ENCODE peak calls at places on chromosomes 6 and 20, in six cellular contexts. One of them, this sample, is unnamed.

GRCh38 chr6:81381382-81381916 is 371.0 kb downstream of the TENT5A start:
- DNase-seq in HepG2: peak; percentile 50
- DNase-seq in K562: no peak
- DNase-seq in prostate gland: no peak
- DNase-seq in HL-60: no peak
- DNase-seq in SK-N-SH: no peak
- DNase-seq in this sample: no peak

GRCh38 chr6:152983637-152984386 is 971 bp upstream of the FBXO5 start:
- DNase-seq in HepG2: peak; percentile 60
- DNase-seq in K562: peak; percentile 93
- DNase-seq in prostate gland: peak; percentile 60
- DNase-seq in HL-60: peak; percentile 82
- DNase-seq in SK-N-SH: peak; percentile 19
- DNase-seq in this sample: peak; percentile 93

GRCh38 chr20:57281900-57282299 is 15.5 kb upstream of the BMP7 start:
- DNase-seq in HepG2: no peak
- DNase-seq in K562: no peak
- DNase-seq in prostate gland: no peak
- DNase-seq in HL-60: no peak
- DNase-seq in SK-N-SH: no peak
- DNase-seq in this sample: no peak

GRCh38 chr6:77462359-77463307 is 658 bp downstream of the HTR1B start:
- DNase-seq in HepG2: no peak
- DNase-seq in K562: no peak
- DNase-seq in prostate gland: no peak
- DNase-seq in HL-60: peak; percentile 3
- DNase-seq in SK-N-SH: no peak
- DNase-seq in this sample: peak; percentile 28

GRCh38 chr6:149566372-149567193 is at the start of gene GINM1:
- DNase-seq in HepG2: peak; percentile 44
- DNase-seq in K562: peak; percentile 66
- DNase-seq in prostate gland: peak; percentile 48
- DNase-seq in HL-60: peak; percentile 53
- DNase-seq in SK-N-SH: peak; percentile 52
- DNase-seq in this sample: peak; percentile 63

GRCh38 chr6:33298773-33299236 is at the start of gene RGL2:
- DNase-seq in HepG2: no peak
- DNase-seq in K562: peak; percentile 88
- DNase-seq in prostate gland: peak; percentile 82
- DNase-seq in HL-60: peak; percentile 89
- DNase-seq in SK-N-SH: peak; percentile 78
- DNase-seq in this sample: peak; percentile 83

GRCh38 chr20:40080059-40080652 is 608.9 kb downstream of the MAFB start:
- DNase-seq in HepG2: no peak
- DNase-seq in K562: no peak
- DNase-seq in prostate gland: no peak
- DNase-seq in HL-60: no peak
- DNase-seq in SK-N-SH: no peak
- DNase-seq in this sample: no peak

GRCh38 chr20:48679603-48680002 is 148.2 kb downstream of the PREX1 start:
- DNase-seq in HepG2: no peak
- DNase-seq in K562: peak; percentile 88
- DNase-seq in prostate gland: no peak
- DNase-seq in HL-60: no peak
- DNase-seq in SK-N-SH: no peak
- DNase-seq in this sample: no peak

GRCh38 chr6:149060300-149060984 is 257.1 kb upstream of the TAB2 start:
- DNase-seq in HepG2: peak; percentile 20
- DNase-seq in K562: peak; percentile 16
- DNase-seq in prostate gland: no peak
- DNase-seq in HL-60: no peak
- DNase-seq in SK-N-SH: peak; percentile 59
- DNase-seq in this sample: no peak

GRCh38 chr6:87082160-87082721 is 12.7 kb downstream of the CGA start:
- DNase-seq in HepG2: no peak
- DNase-seq in K562: no peak
- DNase-seq in prostate gland: no peak
- DNase-seq in HL-60: no peak
- DNase-seq in SK-N-SH: no peak
- DNase-seq in this sample: no peak

GRCh38 chr20:3980260-3981131 is 34.9 kb downstream of the RNF24 start:
- DNase-seq in HepG2: peak; percentile 80
- DNase-seq in K562: peak; percentile 69
- DNase-seq in prostate gland: no peak
- DNase-seq in HL-60: no peak
- DNase-seq in SK-N-SH: peak; percentile 19
- DNase-seq in this sample: no peak

GRCh38 chr6:41705996-41706835 is 29.2 kb downstream of the TFEB start:
- DNase-seq in HepG2: peak; percentile 67
- DNase-seq in K562: peak; percentile 78
- DNase-seq in prostate gland: peak; percentile 78
- DNase-seq in HL-60: peak; percentile 85
- DNase-seq in SK-N-SH: peak; percentile 80
- DNase-seq in this sample: peak; percentile 75

GRCh38 chr6:119077643-119078448 is 618 bp downstream of the FAM184A start:
- DNase-seq in HepG2: peak; percentile 32
- DNase-seq in K562: peak; percentile 68
- DNase-seq in prostate gland: peak; percentile 34
- DNase-seq in HL-60: no peak
- DNase-seq in SK-N-SH: peak; percentile 75
- DNase-seq in this sample: peak; percentile 39

GRCh38 chr6:44120692-44121443 is 6.4 kb downstream of the MRPL14 start:
- DNase-seq in HepG2: no peak
- DNase-seq in K562: peak; percentile 48
- DNase-seq in prostate gland: no peak
- DNase-seq in HL-60: no peak
- DNase-seq in SK-N-SH: no peak
- DNase-seq in this sample: no peak

GRCh38 chr20:4532772-4533171 is 188.9 kb upstream of the PRND start:
- DNase-seq in HepG2: no peak
- DNase-seq in K562: no peak
- DNase-seq in prostate gland: no peak
- DNase-seq in HL-60: no peak
- DNase-seq in SK-N-SH: no peak
- DNase-seq in this sample: no peak

GRCh38 chr20:25510202-25510601 is 75.1 kb downstream of the NINL start:
- DNase-seq in HepG2: no peak
- DNase-seq in K562: no peak
- DNase-seq in prostate gland: no peak
- DNase-seq in HL-60: no peak
- DNase-seq in SK-N-SH: no peak
- DNase-seq in this sample: no peak

GRCh38 chr6:152206072-152206818 is 398.8 kb downstream of the ESR1 start:
- DNase-seq in HepG2: peak; percentile 17
- DNase-seq in K562: peak; percentile 57
- DNase-seq in prostate gland: no peak
- DNase-seq in HL-60: no peak
- DNase-seq in SK-N-SH: no peak
- DNase-seq in this sample: peak; percentile 29

GRCh38 chr20:1180949-1181348 is 3.8 kb downstream of the TMEM74B start:
- DNase-seq in HepG2: no peak
- DNase-seq in K562: no peak
- DNase-seq in prostate gland: no peak
- DNase-seq in HL-60: no peak
- DNase-seq in SK-N-SH: no peak
- DNase-seq in this sample: no peak

GRCh38 chr6:90284236-90284744 is 12.4 kb downstream of the BACH2 start:
- DNase-seq in HepG2: no peak
- DNase-seq in K562: peak; percentile 72
- DNase-seq in prostate gland: no peak
- DNase-seq in HL-60: no peak
- DNase-seq in SK-N-SH: no peak
- DNase-seq in this sample: no peak
- TF ChIP-seq CTCF in HepG2: no peak
- TF ChIP-seq CTCF in K562: no peak
- TF ChIP-seq CTCF in prostate gland: no peak
- TF ChIP-seq CTCF in HL-60: no peak
- TF ChIP-seq CTCF in SK-N-SH: no peak
- TF ChIP-seq CTCF in this sample: no peak

GRCh38 chr6:156825475-156825874 is 48.3 kb downstream of the ARID1B start:
- DNase-seq in HepG2: no peak
- DNase-seq in K562: no peak
- DNase-seq in prostate gland: no peak
- DNase-seq in HL-60: no peak
- DNase-seq in SK-N-SH: no peak
- DNase-seq in this sample: no peak

GRCh38 chr6:156827382-156827781 is 50.2 kb downstream of the ARID1B start:
- DNase-seq in HepG2: no peak
- DNase-seq in K562: no peak
- DNase-seq in prostate gland: no peak
- DNase-seq in HL-60: no peak
- DNase-seq in SK-N-SH: peak; percentile 73
- DNase-seq in this sample: no peak

GRCh38 chr6:156828280-156828703 is 51.1 kb downstream of the ARID1B start:
- DNase-seq in HepG2: peak; percentile 39
- DNase-seq in K562: peak; percentile 46
- DNase-seq in prostate gland: no peak
- DNase-seq in HL-60: no peak
- DNase-seq in SK-N-SH: no peak
- DNase-seq in this sample: no peak

GRCh38 chr6:156824142-156824541 is 47.0 kb downstream of the ARID1B start:
- DNase-seq in HepG2: no peak
- DNase-seq in K562: no peak
- DNase-seq in prostate gland: no peak
- DNase-seq in HL-60: no peak
- DNase-seq in SK-N-SH: no peak
- DNase-seq in this sample: no peak

GRCh38 chr6:156826290-156826955 is 49.2 kb downstream of the ARID1B start:
- DNase-seq in HepG2: no peak
- DNase-seq in K562: no peak
- DNase-seq in prostate gland: no peak
- DNase-seq in HL-60: no peak
- DNase-seq in SK-N-SH: no peak
- DNase-seq in this sample: no peak
- TF ChIP-seq POLR2AphosphoS5 in HepG2: no peak
- TF ChIP-seq POLR2AphosphoS5 in K562: no peak
- TF ChIP-seq POLR2AphosphoS5 in prostate gland: no peak
- TF ChIP-seq POLR2AphosphoS5 in HL-60: no peak
- TF ChIP-seq POLR2AphosphoS5 in SK-N-SH: no peak
- TF ChIP-seq POLR2AphosphoS5 in this sample: no peak

GRCh38 chr20:46835418-46835817 is 59.2 kb upstream of the EYA2 start:
- DNase-seq in HepG2: peak; percentile 62
- DNase-seq in K562: no peak
- DNase-seq in prostate gland: no peak
- DNase-seq in HL-60: no peak
- DNase-seq in SK-N-SH: no peak
- DNase-seq in this sample: no peak

GRCh38 chr20:46840054-46840729 is 54.5 kb upstream of the EYA2 start:
- DNase-seq in HepG2: no peak
- DNase-seq in K562: no peak
- DNase-seq in prostate gland: no peak
- DNase-seq in HL-60: no peak
- DNase-seq in SK-N-SH: no peak
- DNase-seq in this sample: no peak

GRCh38 chr20:46833360-46833759 is 61.3 kb upstream of the EYA2 start:
- DNase-seq in HepG2: no peak
- DNase-seq in K562: no peak
- DNase-seq in prostate gland: no peak
- DNase-seq in HL-60: no peak
- DNase-seq in SK-N-SH: no peak
- DNase-seq in this sample: no peak

GRCh38 chr20:46838002-46838401 is 56.6 kb upstream of the EYA2 start:
- DNase-seq in HepG2: no peak
- DNase-seq in K562: no peak
- DNase-seq in prostate gland: no peak
- DNase-seq in HL-60: no peak
- DNase-seq in SK-N-SH: no peak
- DNase-seq in this sample: no peak

GRCh38 chr20:46837083-46837482 is 57.6 kb upstream of the EYA2 start:
- DNase-seq in HepG2: no peak
- DNase-seq in K562: no peak
- DNase-seq in prostate gland: no peak
- DNase-seq in HL-60: no peak
- DNase-seq in SK-N-SH: no peak
- DNase-seq in this sample: no peak
- H3K27me3 ChIP-seq in HepG2: peaks cover 2% of the 10 kb centered on the region
- H3K27me3 ChIP-seq in K562: peaks cover 15% of the 10 kb centered on the region
- H3K27me3 ChIP-seq in prostate gland: no peaks in the 10 kb centered on the region
- H3K27me3 ChIP-seq in HL-60: no peaks in the 10 kb centered on the region
- H3K27me3 ChIP-seq in SK-N-SH: no peaks in the 10 kb centered on the region
- H3K27me3 ChIP-seq in this sample: no peaks in the 10 kb centered on the region

GRCh38 chr20:10051185-10051584 is 16.4 kb downstream of the ANKEF1 start:
- DNase-seq in HepG2: no peak
- DNase-seq in K562: no peak
- DNase-seq in prostate gland: no peak
- DNase-seq in HL-60: no peak
- DNase-seq in SK-N-SH: no peak
- DNase-seq in this sample: no peak

DNA sequence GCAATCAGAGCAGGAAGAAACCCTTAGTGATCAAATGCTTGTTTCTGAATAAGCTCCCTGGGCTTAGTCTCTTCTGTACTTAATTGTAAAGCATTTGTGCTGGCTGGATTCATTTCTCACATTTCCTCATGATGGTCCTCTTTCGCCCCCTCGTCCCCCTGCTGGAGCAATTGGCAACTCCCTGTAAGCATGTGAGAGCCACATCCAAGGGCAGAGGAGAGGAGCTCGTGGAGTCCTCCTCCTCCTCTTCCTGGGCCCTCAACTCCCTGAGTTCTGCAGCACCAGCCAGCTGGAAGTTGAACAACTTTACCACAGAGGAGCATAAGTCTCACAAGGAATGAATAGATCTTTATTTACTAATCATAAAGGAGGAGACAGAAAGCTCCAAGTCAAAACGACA is 12.6 kb downstream of the ANKEF1 start:
- DNase-seq in HepG2: peak; percentile 39
- DNase-seq in K562: peak; percentile 16
- DNase-seq in prostate gland: no peak
- DNase-seq in HL-60: no peak
- DNase-seq in SK-N-SH: peak; percentile 27
- DNase-seq in this sample: no peak
- TF ChIP-seq CTCF in HepG2: peak; percentile 46
- TF ChIP-seq CTCF in K562: no peak
- TF ChIP-seq CTCF in prostate gland: no peak
- TF ChIP-seq CTCF in HL-60: no peak
- TF ChIP-seq CTCF in SK-N-SH: peak; percentile 37
- TF ChIP-seq CTCF in this sample: no peak

DNA sequence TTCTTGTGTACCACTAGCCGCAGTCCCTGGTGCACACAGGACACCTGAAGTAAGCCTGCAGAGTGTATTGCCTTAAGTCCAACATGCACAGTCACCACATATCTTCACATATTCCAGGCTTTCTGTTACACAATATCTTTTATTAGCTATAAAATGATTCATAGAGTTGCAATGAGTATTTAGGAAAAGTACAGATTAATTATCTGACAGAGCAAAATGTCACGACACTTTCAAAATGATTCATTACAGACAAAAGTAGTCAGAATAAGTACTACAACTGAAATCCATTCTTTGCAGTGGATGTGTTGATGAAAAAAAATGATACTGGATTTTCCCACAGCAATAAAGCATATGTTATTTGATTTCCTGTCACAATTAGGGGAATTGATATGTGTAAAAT is 199.5 kb upstream of the ASCC3 start:
- DNase-seq in HepG2: no peak
- DNase-seq in K562: no peak
- DNase-seq in prostate gland: no peak
- DNase-seq in HL-60: no peak
- DNase-seq in SK-N-SH: no peak
- DNase-seq in this sample: no peak
- TF ChIP-seq POLR2AphosphoS5 in HepG2: no peak
- TF ChIP-seq POLR2AphosphoS5 in K562: no peak
- TF ChIP-seq POLR2AphosphoS5 in prostate gland: no peak
- TF ChIP-seq POLR2AphosphoS5 in HL-60: no peak
- TF ChIP-seq POLR2AphosphoS5 in SK-N-SH: no peak
- TF ChIP-seq POLR2AphosphoS5 in this sample: no peak

GRCh38 chr20:46246527-46246926 is 61.8 kb downstream of the CDH22 start:
- DNase-seq in HepG2: no peak
- DNase-seq in K562: no peak
- DNase-seq in prostate gland: no peak
- DNase-seq in HL-60: no peak
- DNase-seq in SK-N-SH: no peak
- DNase-seq in this sample: no peak
- H3K27me3 ChIP-seq in HepG2: peaks cover 9% of the 10 kb centered on the region
- H3K27me3 ChIP-seq in K562: peaks cover 62% of the 10 kb centered on the region
- H3K27me3 ChIP-seq in prostate gland: peaks cover 18% of the 10 kb centered on the region
- H3K27me3 ChIP-seq in HL-60: peaks cover 32% of the 10 kb centered on the region
- H3K27me3 ChIP-seq in SK-N-SH: no peaks in the 10 kb centered on the region
- H3K27me3 ChIP-seq in this sample: peaks cover 39% of the 10 kb centered on the region

This sample was measured in stomach.